ENCODE peak calls at places on chromosomes 3 and 15, in five cellular contexts. Q is fibroblast of lung, R is adrenal gland, K is left lung, A is cardiac muscle cell. P is an unnamed sample. For H3K4me1, the result is how much of the 10 kb centered on the place peaks cover.

GRCh38 chr3:133457465-133458067 is 57.7 kb downstream of the BFSP2 start:
- DNase-seq in Q (peak), R (no peak), K (no peak), A (no peak), P (no peak)

GRCh38 chr3:40771112-40771511 is 246.4 kb downstream of the ZNF621 start:
- DNase-seq in Q (no peak), R (no peak), K (no peak), A (no peak), P (no peak)

GRCh38 chr3:8456118-8456811 is 45.4 kb upstream of the LMCD1 start:
- DNase-seq in Q (no peak), R (no peak), K (no peak), A (peak), P (no peak)

GRCh38 chr15:98232761-98233160 is 272.3 kb downstream of the ARRDC4 start:
- DNase-seq in Q (no peak), R (no peak), K (no peak), A (no peak), P (no peak)

GRCh38 chr15:29433507-29433906 is 163.9 kb upstream of the NSMCE3 start:
- DNase-seq in Q (no peak), R (no peak), K (no peak), A (no peak), P (no peak)

GRCh38 chr15:32663671-32664070 is 22.2 kb downstream of the SCG5 start:
- DNase-seq in Q (no peak), R (no peak), K (no peak), A (no peak), P (no peak)

GRCh38 chr3:179093807-179094206 is 22.2 kb upstream of the ZMAT3 start:
- DNase-seq in Q (no peak), R (no peak), K (no peak), A (peak), P (no peak)

GRCh38 chr3:181610973-181611265 is 100.8 kb upstream of the SOX2 start:
- DNase-seq in Q (no peak), R (no peak), K (no peak), A (no peak), P (no peak)

GRCh38 chr15:38072507-38073277 is 138.3 kb downstream of the TMCO5A start:
- DNase-seq in Q (peak), R (peak), K (peak), A (peak), P (peak)

GRCh38 chr15:45064386-45064785 is 41.4 kb downstream of the SORD start:
- DNase-seq in Q (peak), R (no peak), K (no peak), A (no peak), P (no peak)

GRCh38 chr3:47661121-47661752 is 82.6 kb upstream of the CSPG5 start:
- DNase-seq in Q (peak), R (peak), K (no peak), A (no peak), P (peak)

GRCh38 chr3:194905696-194906095 is 220.0 kb downstream of the FAM43A start:
- DNase-seq in Q (no peak), R (no peak), K (no peak), A (no peak), P (no peak)

GRCh38 chr3:155377861-155378260 is 84.4 kb upstream of the STRIT1 start:
- DNase-seq in Q (no peak), R (no peak), K (no peak), A (no peak), P (no peak)

GRCh38 chr3:100720423-100720822 is 11.1 kb downstream of the TFG start:
- DNase-seq in Q (no peak), R (no peak), K (no peak), A (peak), P (no peak)

GRCh38 chr15:90322531-90322930 is 29.6 kb upstream of the ZNF774 start:
- DNase-seq in Q (no peak), R (peak), K (no peak), A (no peak), P (no peak)

GRCh38 chr3:165336786-165337185 is 140.6 kb upstream of the SLITRK3 start:
- DNase-seq in Q (no peak), R (no peak), K (no peak), A (no peak), P (no peak)

GRCh38 chr3:196073188-196073838 is 8.6 kb downstream of the TFRC start:
- DNase-seq in Q (peak), R (peak), K (no peak), A (peak), P (peak)

GRCh38 chr3:131960324-131960723 is 74.5 kb downstream of the CPNE4 start:
- DNase-seq in Q (peak), R (no peak), K (no peak), A (no peak), P (no peak)

GRCh38 chr15:81768773-81769172 is 277.0 kb downstream of the MEX3B start:
- DNase-seq in Q (no peak), R (no peak), K (no peak), A (no peak), P (no peak)

GRCh38 chr3:132253262-132253878 is 63.8 kb upstream of the ACP3 start:
- DNase-seq in Q (peak), R (peak), K (no peak), A (peak), P (peak)

GRCh38 chr3:126908752-126909275 is 74.1 kb upstream of the PLXNA1 start:
- DNase-seq in Q (no peak), R (no peak), K (no peak), A (no peak), P (no peak)

GRCh38 chr15:57873564-57874209 is 167.2 kb downstream of the POLR2M start:
- DNase-seq in Q (peak), R (no peak), K (no peak), A (no peak), P (no peak)

GRCh38 chr15:61393949-61394348 is 164.8 kb upstream of the RORA start:
- DNase-seq in Q (peak), R (no peak), K (no peak), A (no peak), P (no peak)

GRCh38 chr3:175433026-175433668 is 574.0 kb downstream of the NAALADL2 start:
- DNase-seq in Q (peak), R (no peak), K (no peak), A (no peak), P (no peak)

GRCh38 chr3:125022186-125022585 is 33.6 kb downstream of the HEG1 start:
- DNase-seq in Q (no peak), R (no peak), K (no peak), A (no peak), P (no peak)

GRCh38 chr15:42544858-42545629 is 3.5 kb downstream of the LRRC57 start:
- DNase-seq in Q (no peak), R (no peak), K (no peak), A (no peak), P (no peak)

GRCh38 chr3:42019144-42019952 is 57.4 kb upstream of the ULK4 start:
- DNase-seq in Q (no peak), R (peak), K (no peak), A (no peak), P (peak)

GRCh38 chr3:44529927-44530326 is 25.1 kb upstream of the ZKSCAN7 start:
- DNase-seq in Q (peak), R (no peak), K (no peak), A (no peak), P (no peak)

GRCh38 chr3:49296781-49297420 is 19.9 kb upstream of the C3orf62 start:
- DNase-seq in Q (peak), R (peak), K (no peak), A (no peak), P (peak)

GRCh38 chr3:48155122-48155521 is 33.1 kb downstream of the CDC25A start:
- DNase-seq in Q (peak), R (peak), K (no peak), A (no peak), P (no peak)

GRCh38 chr3:113844622-113845222 is 6.1 kb downstream of the GRAMD1C start:
- DNase-seq in Q (peak), R (no peak), K (no peak), A (peak), P (no peak)

GRCh38 chr15:55588818-55589122 is 625 bp upstream of the PYGO1 start:
- DNase-seq in Q (no peak), R (no peak), K (no peak), A (no peak), P (no peak)

GRCh38 chr3:175518459-175518858 is 659.3 kb downstream of the NAALADL2 start:
- DNase-seq in Q (no peak), R (no peak), K (no peak), A (no peak), P (no peak)

GRCh38 chr3:7876741-7877297 is 624.8 kb upstream of the LMCD1 start:
- DNase-seq in Q (no peak), R (no peak), K (no peak), A (no peak), P (no peak)

GRCh38 chr3:177893321-177893720 is 642.9 kb upstream of the KCNMB2 start:
- DNase-seq in Q (no peak), R (no peak), K (no peak), A (no peak), P (no peak)

DNA sequence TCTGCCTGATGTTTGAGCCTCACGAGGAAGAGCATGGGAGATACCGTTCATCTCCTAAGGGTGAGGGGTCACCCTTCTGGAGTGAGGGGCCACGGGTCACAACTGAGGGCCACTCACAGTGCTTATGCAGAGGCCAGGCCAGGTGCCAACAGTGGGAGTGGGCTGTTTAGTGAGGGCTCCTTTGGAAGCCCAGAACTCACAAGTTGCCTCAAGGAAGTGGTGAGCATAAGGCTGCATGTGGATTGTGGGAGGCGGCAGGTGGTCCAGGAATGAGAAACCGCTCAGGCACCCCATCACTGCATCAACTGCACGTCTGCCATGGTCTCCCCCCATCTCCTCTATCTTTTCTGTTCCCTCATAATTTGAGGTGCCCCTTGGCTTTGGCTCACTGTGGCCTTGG is 26.5 kb downstream of the SPSB4 start:
- DNase-seq in Q (no peak), R (no peak), K (no peak), A (no peak), P (no peak)
- H3K4me1 ChIP-seq in Q (under half), R (under half), K (under half), A (half or more), P (half or more)

GRCh38 chr3:147411235-147411607 is 2.1 kb downstream of the ZIC1 start:
- DNase-seq in Q (peak), R (no peak), K (no peak), A (no peak), P (no peak)

GRCh38 chr3:147409143-147410121 is at the start of gene ZIC1:
- DNase-seq in Q (no peak), R (no peak), K (no peak), A (no peak), P (no peak)

GRCh38 chr3:147410518-147411234 is 1.5 kb downstream of the ZIC1 start:
- DNase-seq in Q (no peak), R (no peak), K (no peak), A (no peak), P (no peak)

GRCh38 chr3:147411777-147412176 is 2.6 kb downstream of the ZIC1 start:
- DNase-seq in Q (no peak), R (no peak), K (no peak), A (no peak), P (no peak)

DNA sequence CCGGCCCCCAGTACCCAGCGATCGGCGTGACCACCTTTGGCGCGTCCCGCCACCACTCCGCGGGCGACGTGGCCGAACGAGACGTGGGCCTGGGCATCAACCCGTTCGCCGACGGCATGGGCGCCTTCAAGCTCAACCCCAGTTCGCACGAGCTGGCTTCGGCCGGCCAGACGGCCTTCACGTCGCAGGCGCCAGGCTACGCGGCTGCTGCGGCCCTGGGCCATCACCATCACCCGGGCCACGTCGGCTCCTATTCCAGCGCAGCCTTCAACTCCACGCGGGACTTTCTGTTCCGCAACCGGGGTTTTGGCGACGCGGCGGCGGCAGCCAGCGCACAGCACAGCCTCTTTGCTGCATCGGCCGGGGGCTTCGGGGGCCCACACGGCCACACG is 957 bp downstream of the ZIC1 start:
- DNase-seq in Q (no peak), R (no peak), K (no peak), A (no peak), P (no peak)
- H3K4me1 ChIP-seq in Q (under half), R (under half), K (under half), A (under half), P (under half)

DNA sequence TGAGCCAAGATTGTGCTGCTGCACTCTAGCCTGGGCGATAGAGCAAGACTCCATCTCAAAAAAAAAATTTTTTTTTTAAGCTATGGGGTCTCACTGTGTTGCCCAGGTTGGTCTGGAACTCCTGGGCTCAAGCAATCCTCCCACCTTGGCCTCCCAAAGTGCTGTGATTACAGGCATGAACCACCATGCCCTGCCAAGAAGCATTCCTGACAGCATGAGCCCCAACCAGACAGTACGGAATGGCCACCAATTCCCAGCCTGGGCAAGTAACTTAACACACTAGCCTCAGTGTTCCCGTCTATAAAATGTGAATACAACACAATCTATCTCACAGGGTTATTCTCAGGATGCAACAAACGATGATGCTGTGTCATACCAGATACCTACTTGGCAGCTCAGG is 2.1 kb downstream of the TKT start:
- DNase-seq in Q (no peak), R (no peak), K (no peak), A (no peak), P (no peak)
- H3K4me1 ChIP-seq in Q (under half), R (half or more), K (half or more), A (under half), P (half or more)

DNA sequence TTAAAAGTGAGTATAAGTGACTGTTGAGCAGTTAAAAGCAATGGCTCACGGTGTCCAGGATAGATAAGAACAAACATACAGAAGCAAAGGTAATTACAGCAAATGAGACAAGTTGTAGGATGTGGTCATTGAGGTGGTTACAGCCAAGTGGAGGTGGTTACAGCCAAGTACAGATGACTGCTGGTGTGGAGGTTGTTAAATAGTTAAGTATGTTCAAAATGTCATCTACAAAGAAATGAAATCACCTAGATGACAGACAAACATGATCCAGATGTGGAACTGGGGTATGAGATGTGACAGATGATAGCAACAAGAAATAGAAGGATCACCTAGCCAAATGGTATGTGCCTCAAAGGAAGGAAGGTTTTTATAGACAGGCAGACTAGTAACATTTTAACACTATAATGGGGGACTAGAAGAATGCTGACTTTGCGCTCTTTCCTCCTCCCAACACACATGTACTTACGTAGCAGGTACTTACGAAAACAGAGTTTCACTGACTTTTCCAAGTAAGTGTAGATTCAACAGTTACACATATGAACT is 6.8 kb upstream of the ANKRD28 start:
- DNase-seq in Q (no peak), R (no peak), K (no peak), A (no peak), P (no peak)
- H3K4me1 ChIP-seq in Q (under half), R (under half), K (half or more), A (under half), P (under half)

GRCh38 chr15:71444032-71444810 is 328.9 kb downstream of the THSD4 start:
- DNase-seq in Q (no peak), R (no peak), K (no peak), A (no peak), P (no peak)

GRCh38 chr15:71447328-71448250 is 332.3 kb downstream of the THSD4 start:
- DNase-seq in Q (peak), R (no peak), K (no peak), A (no peak), P (no peak)

GRCh38 chr15:71444866-71445590 is 329.8 kb downstream of the THSD4 start:
- DNase-seq in Q (no peak), R (no peak), K (no peak), A (peak), P (no peak)

GRCh38 chr15:71440479-71441071 is 325.3 kb downstream of the THSD4 start:
- DNase-seq in Q (peak), R (no peak), K (no peak), A (peak), P (no peak)

DNA sequence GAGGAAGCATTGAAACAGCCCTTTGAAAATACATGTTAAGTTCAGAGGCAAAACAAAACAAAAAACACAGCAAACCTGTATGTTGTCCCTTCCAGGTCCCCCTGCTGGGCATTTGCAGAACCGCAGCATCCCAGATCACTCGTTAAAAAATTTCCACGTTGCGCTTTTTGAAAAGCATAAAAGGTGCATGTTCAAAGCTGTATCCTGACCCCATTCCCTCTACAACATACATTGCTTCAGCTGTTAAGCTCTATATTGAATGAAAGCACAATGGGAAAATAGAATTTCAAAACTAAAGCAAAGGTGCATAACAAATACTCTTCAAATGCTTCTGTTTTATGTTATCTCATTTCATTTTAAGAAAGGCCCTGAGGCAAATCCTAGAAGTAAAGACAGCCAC is 328.3 kb downstream of the THSD4 start:
- DNase-seq in Q (peak), R (peak), K (no peak), A (peak), P (peak)
- H3K4me1 ChIP-seq in Q (under half), R (under half), K (under half), A (under half), P (under half)

GRCh38 chr3:32844914-32845313 is 27.1 kb downstream of the TRIM71 start:
- DNase-seq in Q (no peak), R (no peak), K (no peak), A (no peak), P (no peak)
- H3K4me1 ChIP-seq in Q (under half), R (under half), K (under half), A (half or more), P (under half)

DNA sequence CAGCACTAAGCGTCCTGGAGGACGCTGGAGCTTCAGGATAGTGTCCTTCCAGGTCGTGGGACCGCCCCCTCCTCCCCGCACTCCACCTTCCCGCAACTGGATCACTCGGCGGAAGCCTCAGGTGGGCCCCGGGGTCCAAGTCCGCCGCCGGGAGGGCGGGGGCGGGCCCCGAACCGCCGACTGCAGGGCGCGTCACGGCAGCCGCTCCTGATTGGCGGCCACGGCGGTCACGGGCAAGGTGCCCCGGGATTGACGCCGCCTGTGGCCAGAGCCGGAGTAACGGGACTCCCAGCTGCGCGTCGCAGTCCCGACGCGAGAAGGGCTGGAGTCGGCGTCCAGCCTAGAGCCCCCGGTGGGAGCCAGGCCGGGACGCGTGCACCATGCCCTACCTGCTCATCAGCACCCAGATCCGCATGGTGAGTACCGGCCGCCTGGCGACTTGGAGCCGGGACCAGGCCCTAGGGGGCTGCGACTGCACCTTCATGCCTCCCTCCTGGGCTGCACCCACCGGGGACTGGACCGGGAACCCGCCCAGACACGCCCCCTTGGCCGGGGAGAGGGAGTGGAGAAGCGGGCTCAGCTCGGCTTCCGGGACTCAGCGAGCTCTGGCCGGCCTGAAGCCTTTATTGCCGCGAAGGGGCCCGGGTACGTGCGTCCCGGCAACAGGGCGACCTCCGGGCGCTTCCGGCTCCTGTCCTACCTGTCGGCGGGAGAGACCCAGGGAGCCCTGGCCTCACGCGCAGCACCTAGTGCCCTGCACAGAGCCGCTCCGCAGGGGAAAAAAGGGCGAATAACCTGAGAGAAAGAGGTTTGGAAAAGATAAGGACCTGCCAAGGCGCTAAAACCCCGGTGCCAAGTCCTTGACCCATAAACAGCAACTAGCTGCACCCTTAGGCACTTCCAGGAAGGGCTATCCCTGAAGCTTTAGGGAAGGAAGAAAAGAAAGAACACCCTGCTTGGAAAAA is at the start of gene GCHFR:
- DNase-seq in Q (peak), R (peak), K (peak), A (peak), P (peak)
- H3K4me1 ChIP-seq in Q (under half), R (under half), K (half or more), A (under half), P (under half)

P was measured in body of pancreas.